ENCODE peak calls at places on chromosome 3, in ten cellular contexts. I is NCI-H446 treated with DMSO at 0.1 percent for 48 hours; K is adrenal gland; M is NCI-H69; Y is astrocyte of the spinal cord; J is islet precursor cell; D is stimulated activated CD4-positive, alpha-beta T cell treated with anti-CD3 and anti-CD28 coated beads, Interleukin-15, amount 100 ng/mL, for 1 hour; V is right atrium auricular region; T is heart left ventricle; C is NCI-H510A. L is an unnamed sample.

GRCh38 chr3:105470851-105471250 is 104.1 kb downstream of the ALCAM start:
- DNase-seq in I (no peak), K (no peak), M (no peak), Y (no peak), J (no peak), D (no peak), V (no peak), T (no peak), C (no peak), L (no peak)

GRCh38 chr3:118102737-118103136 is 931.9 kb downstream of the IGSF11 start:
- DNase-seq in I (no peak), K (no peak), M (no peak), Y (no peak), J (no peak), D (no peak), V (no peak), T (no peak), C (no peak), L (no peak)

GRCh38 chr3:158950131-158950901 is 148.5 kb downstream of the MFSD1 start:
- DNase-seq in I (no peak), K (no peak), M (no peak), Y (no peak), J (no peak), D (no peak), V (no peak), T (no peak), C (no peak), L (no peak)

GRCh38 chr3:13057641-13058040 is 15.6 kb downstream of the IQSEC1 start:
- DNase-seq in I (no peak), K (no peak), M (peak), Y (no peak), J (no peak), D (no peak), V (no peak), T (no peak), C (no peak), L (no peak)

GRCh38 chr3:157502916-157503620 is at the start of gene VEPH1:
- DNase-seq in I (no peak), K (peak), M (no peak), Y (peak), J (peak), D (no peak), V (no peak), T (no peak), C (no peak), L (no peak)

GRCh38 chr3:149727676-149728075 is 24.6 kb downstream of the COMMD2 start:
- DNase-seq in I (no peak), K (no peak), M (no peak), Y (no peak), J (no peak), D (no peak), V (no peak), T (no peak), C (no peak), L (no peak)

GRCh38 chr3:128217702-128218475 is 64.6 kb downstream of the EEFSEC start:
- DNase-seq in I (no peak), K (no peak), M (peak), Y (peak), J (no peak), D (no peak), V (no peak), T (no peak), C (no peak), L (no peak)

GRCh38 chr3:194782767-194783404 is 97.2 kb downstream of the FAM43A start:
- DNase-seq in I (no peak), K (no peak), M (peak), Y (peak), J (peak), D (no peak), V (peak), T (no peak), C (no peak), L (no peak)

GRCh38 chr3:105430460-105430859 is 63.8 kb downstream of the ALCAM start:
- DNase-seq in I (no peak), K (no peak), M (peak), Y (no peak), J (no peak), D (no peak), V (no peak), T (no peak), C (no peak), L (no peak)

GRCh38 chr3:89306535-89306934 is 199.1 kb downstream of the EPHA3 start:
- DNase-seq in I (no peak), K (no peak), M (no peak), Y (peak), J (no peak), D (no peak), V (no peak), T (no peak), C (no peak), L (no peak)

GRCh38 chr3:134675726-134676252 is 25.0 kb upstream of the KY start:
- DNase-seq in I (no peak), K (no peak), M (no peak), Y (peak), J (no peak), D (no peak), V (no peak), T (no peak), C (no peak), L (no peak)

GRCh38 chr3:70531063-70531657 is 218.7 kb upstream of the MDFIC2 start:
- DNase-seq in I (no peak), K (no peak), M (peak), Y (peak), J (no peak), D (no peak), V (no peak), T (no peak), C (no peak), L (no peak)

GRCh38 chr3:36444909-36445308 is 64.6 kb downstream of the STAC start:
- DNase-seq in I (no peak), K (no peak), M (no peak), Y (peak), J (no peak), D (no peak), V (no peak), T (no peak), C (no peak), L (no peak)

GRCh38 chr3:46006646-46007045 is 11.0 kb upstream of the FYCO1 start:
- DNase-seq in I (no peak), K (no peak), M (no peak), Y (peak), J (no peak), D (no peak), V (no peak), T (no peak), C (no peak), L (no peak)

GRCh38 chr3:175608351-175608750 is 749.2 kb downstream of the NAALADL2 start:
- DNase-seq in I (no peak), K (no peak), M (peak), Y (peak), J (no peak), D (no peak), V (no peak), T (no peak), C (no peak), L (no peak)

GRCh38 chr3:98657429-98657828 is 64.0 kb upstream of the CPOX start:
- DNase-seq in I (no peak), K (no peak), M (no peak), Y (no peak), J (peak), D (no peak), V (no peak), T (peak), C (peak), L (no peak)

GRCh38 chr3:45665101-45665572 is 24.1 kb upstream of the SACM1L start:
- DNase-seq in I (no peak), K (peak), M (peak), Y (no peak), J (peak), D (peak), V (no peak), T (peak), C (no peak), L (no peak)

GRCh38 chr3:183548262-183548769 is 7.2 kb downstream of the KLHL6 start:
- DNase-seq in I (no peak), K (no peak), M (peak), Y (peak), J (peak), D (no peak), V (no peak), T (no peak), C (no peak), L (no peak)

GRCh38 chr3:141738636-141739363 is 702 bp downstream of the RNF7 start:
- DNase-seq in I (peak), K (no peak), M (peak), Y (peak), J (no peak), D (no peak), V (no peak), T (no peak), C (peak), L (peak)

GRCh38 chr3:53941945-53942344 is 50.3 kb upstream of the SELENOK start:
- DNase-seq in I (no peak), K (no peak), M (peak), Y (no peak), J (no peak), D (no peak), V (no peak), T (no peak), C (no peak), L (no peak)

GRCh38 chr3:120126016-120126415 is 31.8 kb upstream of the GSK3B start:
- DNase-seq in I (no peak), K (no peak), M (no peak), Y (no peak), J (no peak), D (no peak), V (no peak), T (no peak), C (no peak), L (no peak)

GRCh38 chr3:130971208-130971607 is 55.4 kb downstream of the ASTE1 start:
- DNase-seq in I (no peak), K (no peak), M (no peak), Y (peak), J (no peak), D (no peak), V (no peak), T (no peak), C (no peak), L (no peak)

GRCh38 chr3:9947025-9947995 is 4.9 kb downstream of the PRRT3 start:
- DNase-seq in I (no peak), K (peak), M (peak), Y (peak), J (peak), D (no peak), V (peak), T (peak), C (no peak), L (no peak)